ENCODE peak calls at places on chromosomes 13 and 19, in four cellular contexts. H is K562, L is GM12891, P is GM12878. V is an unnamed sample.

GRCh38 chr13:109180905-109181425 is 551.6 kb downstream of the MYO16 start:
- DNase-seq in H (no peak), L (no peak), P (no peak), V (no peak)

GRCh38 chr19:40335101-40335500 is 13.1 kb downstream of the C19orf47 start:
- DNase-seq in H (no peak), L (no peak), P (no peak), V (no peak)

GRCh38 chr19:8361921-8362793 is 1.8 kb upstream of the ANGPTL4 start:
- DNase-seq in H (no peak), L (no peak), P (no peak), V (no peak)

GRCh38 chr19:29966594-29967249 is 24.7 kb downstream of the URI1 start:
- DNase-seq in H (no peak), L (no peak), P (no peak), V (no peak)

GRCh38 chr19:58581227-58582141 is 8.3 kb upstream of the MZF1 start:
- DNase-seq in H (peak), L (peak), P (no peak), V (peak)

GRCh38 chr13:21050288-21051197 is 10.8 kb downstream of the LATS2 start:
- DNase-seq in H (no peak), L (no peak), P (no peak), V (no peak)

GRCh38 chr13:31943591-31943990 is 88.0 kb upstream of the FRY start:
- DNase-seq in H (no peak), L (no peak), P (no peak), V (no peak)

GRCh38 chr13:31896427-31896826 is 135.1 kb upstream of the FRY start:
- DNase-seq in H (no peak), L (no peak), P (no peak), V (no peak)

GRCh38 chr13:107458269-107458668 is 757.1 kb downstream of the LIG4 start:
- DNase-seq in H (no peak), L (no peak), P (no peak), V (no peak)

GRCh38 chr13:92677571-92677970 is 549.0 kb upstream of the GPC6 start:
- DNase-seq in H (no peak), L (no peak), P (no peak), V (no peak)

GRCh38 chr19:48644839-48645651 is 942 bp downstream of the CA11 start:
- DNase-seq in H (peak), L (no peak), P (no peak), V (no peak)

GRCh38 chr19:7476241-7476640 is 12.6 kb downstream of the PEX11G start:
- DNase-seq in H (no peak), L (no peak), P (no peak), V (no peak)

GRCh38 chr13:63124863-63125262 is 1709.2 kb upstream of the PCDH20 start:
- DNase-seq in H (no peak), L (no peak), P (no peak), V (no peak)

GRCh38 chr19:9673912-9674668 is 810 bp downstream of the ZNF562 start:
- DNase-seq in H (no peak), L (no peak), P (peak), V (peak)

DNA sequence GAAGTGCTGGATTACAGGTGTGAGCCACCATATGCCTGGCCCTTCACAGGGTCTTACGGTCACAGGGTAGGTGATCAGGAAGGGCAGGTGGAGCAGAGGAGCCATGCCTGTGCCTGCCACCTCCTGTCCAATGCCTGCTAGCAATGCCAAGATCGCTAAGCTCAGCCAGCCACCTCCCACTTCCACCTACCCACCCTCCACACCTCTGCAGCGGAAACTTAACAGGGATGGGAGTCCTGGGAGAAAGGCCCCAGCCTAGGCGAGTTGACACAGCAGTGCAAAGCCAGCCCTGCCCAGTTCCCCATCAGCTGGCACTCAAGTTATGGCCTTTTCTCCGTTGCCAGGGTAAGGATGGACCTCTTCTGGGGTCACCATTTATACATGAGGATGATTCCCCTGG is 15.9 kb upstream of the FCHO1 start:
- DNase-seq in H (no peak), L (no peak), P (no peak), V (no peak)
- TF ChIP-seq POLR2AphosphoS5 in H (no peak), L (no peak), P (no peak), V (no peak)

GRCh38 chr19:3608079-3608641 is 1.5 kb upstream of the TBXA2R start:
- DNase-seq in H (peak), L (no peak), P (no peak), V (peak)

GRCh38 chr19:3606690-3607289 is at the start of gene TBXA2R:
- DNase-seq in H (peak), L (peak), P (no peak), V (no peak)

GRCh38 chr19:3608750-3609322 is 2.2 kb upstream of the TBXA2R start:
- DNase-seq in H (peak), L (no peak), P (no peak), V (no peak)

GRCh38 chr19:3606174-3606689 is 443 bp downstream of the TBXA2R start:
- DNase-seq in H (peak), L (no peak), P (no peak), V (no peak)

GRCh38 chr19:3607398-3608078 is 863 bp upstream of the TBXA2R start:
- DNase-seq in H (peak), L (no peak), P (no peak), V (no peak)
- TF ChIP-seq SPI1 in H (no peak), L (no peak), P (no peak), V (no peak)

GRCh38 chr19:34982275-34982674 is 17.8 kb upstream of the GRAMD1A start:
- DNase-seq in H (no peak), L (no peak), P (no peak), V (no peak)

GRCh38 chr19:34983786-34984185 is 16.3 kb upstream of the GRAMD1A start:
- DNase-seq in H (no peak), L (no peak), P (no peak), V (no peak)

GRCh38 chr19:34988119-34988518 is 12.0 kb upstream of the GRAMD1A start:
- DNase-seq in H (no peak), L (no peak), P (no peak), V (no peak)

GRCh38 chr19:34984287-34984686 is 15.8 kb upstream of the GRAMD1A start:
- DNase-seq in H (no peak), L (no peak), P (no peak), V (no peak)

GRCh38 chr19:34985249-34986022 is 14.7 kb upstream of the GRAMD1A start:
- DNase-seq in H (no peak), L (no peak), P (no peak), V (no peak)
- TF ChIP-seq POLR2AphosphoS5 in H (no peak), L (no peak), P (no peak), V (no peak)

DNA sequence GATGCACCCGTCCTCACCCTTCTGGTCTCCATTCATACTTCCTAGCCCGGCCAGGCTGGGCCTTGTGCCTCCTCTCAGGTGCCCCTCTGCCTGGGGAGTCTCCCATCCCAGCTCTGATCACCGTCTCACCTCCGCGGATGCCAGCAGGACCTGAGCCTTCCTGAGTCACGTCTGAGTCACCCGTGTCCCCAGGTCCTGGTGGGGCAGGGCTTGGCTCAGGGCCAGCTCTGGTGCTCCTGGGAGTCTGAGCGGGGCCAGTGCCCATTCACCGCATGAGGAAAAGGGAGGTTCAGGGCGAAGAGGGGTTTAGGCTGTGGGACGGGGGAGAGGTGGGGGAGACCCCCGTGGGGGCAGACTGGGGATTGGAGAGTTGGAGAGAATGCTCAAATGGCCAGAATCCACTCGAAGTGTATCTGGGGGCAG is 593 bp downstream of the ATP8B3 start:
- DNase-seq in H (peak), L (no peak), P (no peak), V (peak)
- TF ChIP-seq SPI1 in H (no peak), L (no peak), P (no peak), V (no peak)

V was measured in HL-60.